ENCODE peak calls at places on chromosomes 12 and 14, in seven cellular contexts. S is GM12878, F is HepG2, E is SK-N-SH, U is GM12891, R is K562, H is H1. J is an unnamed sample.

GRCh38 chr14:77603654-77604270 is 12.7 kb downstream of the SPTLC2 start:
- DNase-seq in H (no peak), R (peak; percentile 26), E (peak; percentile 78), S (no peak), F (peak; percentile 24), U (no peak), J (no peak)

GRCh38 chr12:91109148-91109564 is 2.1 kb downstream of the LUM start:
- DNase-seq in H (peak; percentile 90), F (peak; percentile 20), S (peak; percentile 15), R (peak; percentile 22), E (no peak), U (no peak), J (no peak)

GRCh38 chr12:863285-863684 is 86.2 kb downstream of the RAD52 start:
- DNase-seq in U (no peak), R (no peak), S (no peak), F (no peak), E (no peak), H (no peak), J (no peak)

GRCh38 chr12:110794623-110795280 is 52.0 kb upstream of the CCDC63 start:
- DNase-seq in S (no peak), U (no peak), H (no peak), E (peak; percentile 39), F (no peak), R (no peak), J (no peak)

GRCh38 chr14:58725226-58725625 is 87.5 kb downstream of the DACT1 start:
- DNase-seq in H (no peak), S (no peak), E (no peak), F (no peak), R (no peak), U (no peak), J (no peak)

GRCh38 chr12:124259168-124260066 is 35.5 kb upstream of the RFLNA start:
- DNase-seq in U (no peak), R (peak; percentile 63), E (peak; percentile 61), H (no peak), S (no peak), F (no peak), J (no peak)

GRCh38 chr12:66418908-66419307 is 116.6 kb downstream of the HELB start:
- DNase-seq in R (no peak), U (no peak), E (no peak), S (no peak), H (no peak), F (no peak), J (no peak)

GRCh38 chr12:52582971-52583456 is 9.4 kb upstream of the KRT74 start:
- DNase-seq in S (no peak), E (peak; percentile 76), U (peak; percentile 50), R (peak; percentile 68), F (peak; percentile 40), H (peak; percentile 78), J (peak; percentile 38)

GRCh38 chr12:100566887-100567637 is 6.4 kb upstream of the GAS2L3 start:
- DNase-seq in H (no peak), F (no peak), S (peak; percentile 71), U (peak; percentile 34), R (no peak), E (no peak), J (peak; percentile 31)

GRCh38 chr12:12718382-12718761 is 1.2 kb downstream of the CDKN1B start:
- DNase-seq in R (no peak), S (no peak), F (no peak), U (no peak), E (no peak), H (no peak), J (no peak)

GRCh38 chr12:94650143-94651056 is at the start of gene TMCC3:
- DNase-seq in S (no peak), H (peak; percentile 63), F (no peak), U (peak; percentile 40), R (no peak), E (peak; percentile 87), J (peak; percentile 64)

GRCh38 chr12:113298861-113299545 is 35.9 kb downstream of the SLC8B1 start:
- DNase-seq in H (no peak), R (no peak), U (no peak), S (no peak), F (no peak), E (no peak), J (no peak)

GRCh38 chr12:131101703-131102492 is 148.2 kb downstream of the ADGRD1 start:
- DNase-seq in U (peak; percentile 60), H (no peak), E (no peak), R (no peak), F (no peak), S (peak; percentile 71), J (no peak)

GRCh38 chr14:34926552-34926951 is 51.4 kb upstream of the BAZ1A start:
- DNase-seq in U (no peak), S (no peak), F (no peak), H (no peak), E (no peak), R (no peak), J (no peak)

GRCh38 chr14:73468808-73469386 is 10.6 kb upstream of the NUMB start:
- DNase-seq in F (no peak), U (no peak), H (no peak), S (no peak), R (no peak), E (no peak), J (no peak)

GRCh38 chr14:73465833-73466532 is 7.6 kb upstream of the NUMB start:
- DNase-seq in R (no peak), E (no peak), H (no peak), U (no peak), S (no peak), F (peak; percentile 28), J (no peak)

GRCh38 chr14:73463411-73463810 is 5.1 kb upstream of the NUMB start:
- DNase-seq in U (no peak), S (no peak), R (no peak), F (peak; percentile 56), E (no peak), H (no peak), J (no peak)

GRCh38 chr14:73467800-73468199 is 9.5 kb upstream of the NUMB start:
- DNase-seq in H (no peak), R (peak; percentile 12), U (no peak), F (no peak), E (no peak), S (no peak), J (no peak)

DNA sequence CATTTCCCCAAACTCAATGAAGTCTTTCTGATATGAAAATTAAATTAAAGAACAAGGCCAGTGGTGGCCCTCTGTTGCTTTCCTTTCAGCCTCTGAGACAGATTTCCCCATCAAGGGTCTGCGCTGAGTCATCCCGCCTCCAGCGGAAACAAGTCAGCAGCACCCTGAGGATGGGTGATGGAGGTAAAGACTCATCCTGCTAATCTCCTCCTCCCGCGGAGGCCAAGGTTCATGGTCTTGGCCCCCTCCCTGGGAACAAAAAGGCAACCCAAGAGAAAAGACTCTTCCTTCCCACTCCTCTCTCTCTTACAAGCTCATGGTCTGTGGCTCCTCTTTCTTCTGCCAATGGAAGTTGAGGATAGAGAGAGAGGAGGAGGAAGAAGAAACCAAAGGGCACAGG is 9.0 kb upstream of the NUMB start:
- DNase-seq in R (peak; percentile 23), E (no peak), S (no peak), H (no peak), F (no peak), U (no peak), J (no peak)
- TF ChIP-seq TAF1 in R (no peak), E (no peak), S (no peak), H (no peak), F (no peak), U (no peak), J (no peak)

DNA sequence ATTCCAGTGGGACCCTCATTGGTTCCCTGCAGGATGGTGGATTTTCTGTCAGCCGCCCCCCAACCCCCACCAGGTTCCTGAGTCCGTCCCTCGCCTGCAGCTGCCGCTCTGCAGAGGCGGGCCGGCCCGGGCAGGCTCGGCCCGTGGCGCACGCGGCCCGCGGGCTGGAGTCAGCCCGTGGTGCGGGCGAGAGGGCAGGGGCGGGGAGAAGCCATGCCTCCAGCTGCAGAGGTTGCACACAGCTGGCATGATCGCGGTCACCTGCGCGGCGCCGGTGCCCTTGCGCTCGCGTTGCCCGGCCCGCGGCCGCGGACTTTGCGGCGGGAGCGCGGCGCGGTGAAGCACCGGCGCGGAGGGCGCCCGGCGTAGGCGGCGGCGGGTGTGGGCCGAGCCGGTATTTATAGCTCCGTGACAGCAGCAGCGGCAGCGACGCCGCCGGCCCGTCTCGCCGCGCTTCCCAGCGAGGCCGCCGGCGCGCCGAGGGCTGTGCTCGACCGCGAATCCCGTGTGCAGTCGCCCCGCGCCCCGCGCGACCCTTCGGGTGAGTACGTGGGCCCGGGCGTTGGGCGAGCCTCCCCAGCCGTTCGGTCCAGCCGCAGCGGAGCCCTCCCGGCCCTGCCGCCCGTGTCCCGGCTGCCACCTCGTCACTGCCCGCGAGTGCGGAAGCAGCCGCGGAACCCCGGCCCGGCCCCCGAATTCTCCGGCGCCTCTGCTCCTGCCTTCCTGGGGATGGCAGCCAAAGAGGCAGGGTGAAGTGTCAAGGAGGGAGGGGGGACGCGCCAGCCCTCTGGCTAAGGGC is at the start of gene TMEM117:
- DNase-seq in U (peak; percentile 61), R (peak; percentile 53), F (peak; percentile 25), S (no peak), E (peak; percentile 86), H (peak; percentile 80), J (peak; percentile 59)
- TF ChIP-seq POLR2AphosphoS5 in U (no peak), R (no peak), F (no peak), S (no peak), E (no peak), H (no peak), J (peak; percentile 34)

GRCh38 chr14:105845725-105846309 is 319.4 kb downstream of the TMEM121 start:
- DNase-seq in R (no peak), S (no peak), E (no peak), F (no peak), U (no peak), H (no peak), J (no peak)

GRCh38 chr14:105844810-105845724 is 318.7 kb downstream of the TMEM121 start:
- DNase-seq in E (no peak), R (no peak), H (no peak), U (no peak), F (no peak), S (no peak), J (no peak)

GRCh38 chr14:105844047-105844630 is 317.8 kb downstream of the TMEM121 start:
- DNase-seq in F (no peak), R (no peak), H (no peak), E (no peak), U (no peak), S (no peak), J (no peak)

GRCh38 chr14:105847400-105847799 is 321.0 kb downstream of the TMEM121 start:
- DNase-seq in E (no peak), U (no peak), H (no peak), S (no peak), F (no peak), R (no peak), J (no peak)

GRCh38 chr14:105846312-105846711 is 319.9 kb downstream of the TMEM121 start:
- DNase-seq in U (no peak), F (no peak), H (no peak), E (no peak), R (no peak), S (no peak), J (no peak)
- TF ChIP-seq TAF1 in U (no peak), F (no peak), H (no peak), E (no peak), R (no peak), S (no peak), J (no peak)

DNA sequence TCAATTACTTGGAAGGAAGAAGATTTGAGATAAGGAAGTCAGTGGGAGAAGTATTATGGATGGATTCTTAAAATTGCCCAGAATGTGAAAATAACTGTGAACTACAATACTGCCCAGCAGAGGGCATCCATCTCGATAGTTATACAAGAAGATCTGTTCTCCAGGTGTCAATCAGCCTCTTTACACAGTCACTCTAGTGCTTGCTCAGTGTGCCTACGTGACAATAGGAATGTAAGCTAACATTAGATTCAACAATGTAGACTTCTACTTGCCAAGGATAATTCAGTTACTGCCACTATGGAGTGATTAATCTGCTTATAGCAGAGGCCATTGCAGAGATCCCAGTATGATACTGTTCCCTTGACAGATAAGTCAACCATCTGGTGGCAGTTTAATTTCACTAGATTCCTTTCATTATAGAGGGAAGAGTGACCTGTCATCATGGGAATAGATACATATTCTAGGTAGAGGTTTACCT is 10.6 kb upstream of the MAP4K5 start:
- DNase-seq in F (peak; percentile 77), H (no peak), R (peak; percentile 23), U (no peak), S (no peak), E (peak; percentile 51), J (no peak)
- TF ChIP-seq POLR2AphosphoS5 in F (no peak), H (no peak), R (no peak), U (no peak), S (no peak), E (no peak), J (no peak)